ENCODE peak calls at places on chromosomes 12 and 14, in seven cellular contexts. One of them, this sample, is unnamed.

GRCh38 chr14:29310757-29311156 is 544.2 kb downstream of the FOXG1 start:
- DNase-seq in anterior cingulate cortex: no peak
- DNase-seq in GM23338: no peak
- DNase-seq in T-helper 2 cell: no peak
- DNase-seq in activated T-cell treated with anti-CD3 and anti-CD28 coated beads, Interleukin-2, amount 50 U/mL, for 48 hours: no peak
- DNase-seq in B cell: no peak
- DNase-seq in mucosa of descending colon: no peak
- DNase-seq in this sample: no peak

GRCh38 chr12:632102-632696 is 31.0 kb downstream of the NINJ2 start:
- DNase-seq in anterior cingulate cortex: no peak
- DNase-seq in GM23338: peak
- DNase-seq in T-helper 2 cell: no peak
- DNase-seq in activated T-cell treated with anti-CD3 and anti-CD28 coated beads, Interleukin-2, amount 50 U/mL, for 48 hours: no peak
- DNase-seq in B cell: no peak
- DNase-seq in mucosa of descending colon: no peak
- DNase-seq in this sample: peak

GRCh38 chr14:104107611-104108569 is 22.4 kb downstream of the ASPG start:
- DNase-seq in anterior cingulate cortex: no peak
- DNase-seq in GM23338: no peak
- DNase-seq in T-helper 2 cell: no peak
- DNase-seq in activated T-cell treated with anti-CD3 and anti-CD28 coated beads, Interleukin-2, amount 50 U/mL, for 48 hours: no peak
- DNase-seq in B cell: no peak
- DNase-seq in mucosa of descending colon: peak
- DNase-seq in this sample: peak

GRCh38 chr14:75132374-75133086 is 5.7 kb upstream of the NEK9 start:
- DNase-seq in anterior cingulate cortex: peak
- DNase-seq in GM23338: peak
- DNase-seq in T-helper 2 cell: peak
- DNase-seq in activated T-cell treated with anti-CD3 and anti-CD28 coated beads, Interleukin-2, amount 50 U/mL, for 48 hours: no peak
- DNase-seq in B cell: peak
- DNase-seq in mucosa of descending colon: no peak
- DNase-seq in this sample: peak

GRCh38 chr14:92783813-92784431 is 10.2 kb upstream of the GOLGA5 start:
- DNase-seq in anterior cingulate cortex: no peak
- DNase-seq in GM23338: peak
- DNase-seq in T-helper 2 cell: no peak
- DNase-seq in activated T-cell treated with anti-CD3 and anti-CD28 coated beads, Interleukin-2, amount 50 U/mL, for 48 hours: no peak
- DNase-seq in B cell: peak
- DNase-seq in mucosa of descending colon: no peak
- DNase-seq in this sample: no peak

GRCh38 chr14:100575266-100575995 is 11.8 kb downstream of the BEGAIN start:
- DNase-seq in anterior cingulate cortex: no peak
- DNase-seq in GM23338: no peak
- DNase-seq in T-helper 2 cell: no peak
- DNase-seq in activated T-cell treated with anti-CD3 and anti-CD28 coated beads, Interleukin-2, amount 50 U/mL, for 48 hours: no peak
- DNase-seq in B cell: no peak
- DNase-seq in mucosa of descending colon: peak
- DNase-seq in this sample: no peak

GRCh38 chr14:95156765-95157194 is 549 bp downstream of the DICER1 start:
- DNase-seq in anterior cingulate cortex: peak
- DNase-seq in GM23338: no peak
- DNase-seq in T-helper 2 cell: no peak
- DNase-seq in activated T-cell treated with anti-CD3 and anti-CD28 coated beads, Interleukin-2, amount 50 U/mL, for 48 hours: peak
- DNase-seq in B cell: no peak
- DNase-seq in mucosa of descending colon: peak
- DNase-seq in this sample: no peak

GRCh38 chr12:28700161-28700560 is 448.9 kb upstream of the FAR2 start:
- DNase-seq in anterior cingulate cortex: no peak
- DNase-seq in GM23338: no peak
- DNase-seq in T-helper 2 cell: no peak
- DNase-seq in activated T-cell treated with anti-CD3 and anti-CD28 coated beads, Interleukin-2, amount 50 U/mL, for 48 hours: no peak
- DNase-seq in B cell: no peak
- DNase-seq in mucosa of descending colon: no peak
- DNase-seq in this sample: no peak

GRCh38 chr14:53929871-53930685 is 26.5 kb downstream of the BMP4 start:
- DNase-seq in anterior cingulate cortex: no peak
- DNase-seq in GM23338: peak
- DNase-seq in T-helper 2 cell: no peak
- DNase-seq in activated T-cell treated with anti-CD3 and anti-CD28 coated beads, Interleukin-2, amount 50 U/mL, for 48 hours: peak
- DNase-seq in B cell: no peak
- DNase-seq in mucosa of descending colon: peak
- DNase-seq in this sample: peak

GRCh38 chr12:53299101-53299453 is 418 bp upstream of the MYG1 start:
- DNase-seq in anterior cingulate cortex: no peak
- DNase-seq in GM23338: no peak
- DNase-seq in T-helper 2 cell: no peak
- DNase-seq in activated T-cell treated with anti-CD3 and anti-CD28 coated beads, Interleukin-2, amount 50 U/mL, for 48 hours: no peak
- DNase-seq in B cell: no peak
- DNase-seq in mucosa of descending colon: no peak
- DNase-seq in this sample: no peak

GRCh38 chr12:115619061-115619460 is 658.4 kb downstream of the MED13L start:
- DNase-seq in anterior cingulate cortex: no peak
- DNase-seq in GM23338: no peak
- DNase-seq in T-helper 2 cell: no peak
- DNase-seq in activated T-cell treated with anti-CD3 and anti-CD28 coated beads, Interleukin-2, amount 50 U/mL, for 48 hours: no peak
- DNase-seq in B cell: no peak
- DNase-seq in mucosa of descending colon: no peak
- DNase-seq in this sample: no peak

GRCh38 chr12:49557917-49558215 is 10.1 kb downstream of the MCRS1 start:
- DNase-seq in anterior cingulate cortex: no peak
- DNase-seq in GM23338: peak
- DNase-seq in T-helper 2 cell: no peak
- DNase-seq in activated T-cell treated with anti-CD3 and anti-CD28 coated beads, Interleukin-2, amount 50 U/mL, for 48 hours: no peak
- DNase-seq in B cell: no peak
- DNase-seq in mucosa of descending colon: no peak
- DNase-seq in this sample: peak

GRCh38 chr12:109744026-109744425 is 30.4 kb downstream of the FAM222A start:
- DNase-seq in anterior cingulate cortex: no peak
- DNase-seq in GM23338: no peak
- DNase-seq in T-helper 2 cell: no peak
- DNase-seq in activated T-cell treated with anti-CD3 and anti-CD28 coated beads, Interleukin-2, amount 50 U/mL, for 48 hours: no peak
- DNase-seq in B cell: no peak
- DNase-seq in mucosa of descending colon: peak
- DNase-seq in this sample: peak

GRCh38 chr12:27279836-27280235 is 35.8 kb downstream of the STK38L start:
- DNase-seq in anterior cingulate cortex: no peak
- DNase-seq in GM23338: no peak
- DNase-seq in T-helper 2 cell: no peak
- DNase-seq in activated T-cell treated with anti-CD3 and anti-CD28 coated beads, Interleukin-2, amount 50 U/mL, for 48 hours: no peak
- DNase-seq in B cell: no peak
- DNase-seq in mucosa of descending colon: no peak
- DNase-seq in this sample: no peak

GRCh38 chr12:38956337-38956736 is 50.9 kb upstream of the CPNE8 start:
- DNase-seq in anterior cingulate cortex: no peak
- DNase-seq in GM23338: no peak
- DNase-seq in T-helper 2 cell: no peak
- DNase-seq in activated T-cell treated with anti-CD3 and anti-CD28 coated beads, Interleukin-2, amount 50 U/mL, for 48 hours: no peak
- DNase-seq in B cell: no peak
- DNase-seq in mucosa of descending colon: no peak
- DNase-seq in this sample: no peak

GRCh38 chr12:55703288-55703687 is 4.4 kb downstream of the ITGA7 start:
- DNase-seq in anterior cingulate cortex: no peak
- DNase-seq in GM23338: no peak
- DNase-seq in T-helper 2 cell: no peak
- DNase-seq in activated T-cell treated with anti-CD3 and anti-CD28 coated beads, Interleukin-2, amount 50 U/mL, for 48 hours: no peak
- DNase-seq in B cell: no peak
- DNase-seq in mucosa of descending colon: peak
- DNase-seq in this sample: no peak

GRCh38 chr12:108514468-108514972 is 557 bp upstream of the FICD start:
- DNase-seq in anterior cingulate cortex: no peak
- DNase-seq in GM23338: no peak
- DNase-seq in T-helper 2 cell: no peak
- DNase-seq in activated T-cell treated with anti-CD3 and anti-CD28 coated beads, Interleukin-2, amount 50 U/mL, for 48 hours: no peak
- DNase-seq in B cell: no peak
- DNase-seq in mucosa of descending colon: no peak
- DNase-seq in this sample: no peak

GRCh38 chr12:94186461-94187237 is 38.3 kb downstream of the PLXNC1 start:
- DNase-seq in anterior cingulate cortex: peak
- DNase-seq in GM23338: peak
- DNase-seq in T-helper 2 cell: no peak
- DNase-seq in activated T-cell treated with anti-CD3 and anti-CD28 coated beads, Interleukin-2, amount 50 U/mL, for 48 hours: no peak
- DNase-seq in B cell: no peak
- DNase-seq in mucosa of descending colon: no peak
- DNase-seq in this sample: peak

GRCh38 chr14:101444116-101444515 is 117.2 kb upstream of the DIO3 start:
- DNase-seq in anterior cingulate cortex: no peak
- DNase-seq in GM23338: no peak
- DNase-seq in T-helper 2 cell: no peak
- DNase-seq in activated T-cell treated with anti-CD3 and anti-CD28 coated beads, Interleukin-2, amount 50 U/mL, for 48 hours: no peak
- DNase-seq in B cell: no peak
- DNase-seq in mucosa of descending colon: no peak
- DNase-seq in this sample: peak

GRCh38 chr12:78470354-78471195 is 394.0 kb upstream of the SYT1 start:
- DNase-seq in anterior cingulate cortex: no peak
- DNase-seq in GM23338: peak
- DNase-seq in T-helper 2 cell: no peak
- DNase-seq in activated T-cell treated with anti-CD3 and anti-CD28 coated beads, Interleukin-2, amount 50 U/mL, for 48 hours: no peak
- DNase-seq in B cell: no peak
- DNase-seq in mucosa of descending colon: no peak
- DNase-seq in this sample: peak

GRCh38 chr12:30843211-30843610 is 83.3 kb upstream of the TSPAN11 start:
- DNase-seq in anterior cingulate cortex: no peak
- DNase-seq in GM23338: no peak
- DNase-seq in T-helper 2 cell: no peak
- DNase-seq in activated T-cell treated with anti-CD3 and anti-CD28 coated beads, Interleukin-2, amount 50 U/mL, for 48 hours: no peak
- DNase-seq in B cell: no peak
- DNase-seq in mucosa of descending colon: no peak
- DNase-seq in this sample: peak

GRCh38 chr12:128534906-128535305 is 267.9 kb downstream of the TMEM132C start:
- DNase-seq in anterior cingulate cortex: no peak
- DNase-seq in GM23338: no peak
- DNase-seq in T-helper 2 cell: peak
- DNase-seq in activated T-cell treated with anti-CD3 and anti-CD28 coated beads, Interleukin-2, amount 50 U/mL, for 48 hours: no peak
- DNase-seq in B cell: no peak
- DNase-seq in mucosa of descending colon: no peak
- DNase-seq in this sample: no peak

GRCh38 chr12:130806574-130806973 is 32.5 kb downstream of the STX2 start:
- DNase-seq in anterior cingulate cortex: no peak
- DNase-seq in GM23338: no peak
- DNase-seq in T-helper 2 cell: no peak
- DNase-seq in activated T-cell treated with anti-CD3 and anti-CD28 coated beads, Interleukin-2, amount 50 U/mL, for 48 hours: no peak
- DNase-seq in B cell: no peak
- DNase-seq in mucosa of descending colon: no peak
- DNase-seq in this sample: no peak

GRCh38 chr12:13024151-13024946 is 19.8 kb upstream of the FAM234B start:
- DNase-seq in anterior cingulate cortex: no peak
- DNase-seq in GM23338: peak
- DNase-seq in T-helper 2 cell: no peak
- DNase-seq in activated T-cell treated with anti-CD3 and anti-CD28 coated beads, Interleukin-2, amount 50 U/mL, for 48 hours: no peak
- DNase-seq in B cell: no peak
- DNase-seq in mucosa of descending colon: no peak
- DNase-seq in this sample: no peak

GRCh38 chr14:46344327-46344937 is 307.1 kb downstream of the RPL10L start:
- DNase-seq in anterior cingulate cortex: no peak
- DNase-seq in GM23338: peak
- DNase-seq in T-helper 2 cell: no peak
- DNase-seq in activated T-cell treated with anti-CD3 and anti-CD28 coated beads, Interleukin-2, amount 50 U/mL, for 48 hours: no peak
- DNase-seq in B cell: no peak
- DNase-seq in mucosa of descending colon: no peak
- DNase-seq in this sample: peak

GRCh38 chr14:74650927-74651686 is 39.1 kb upstream of the LTBP2 start:
- DNase-seq in anterior cingulate cortex: no peak
- DNase-seq in GM23338: no peak
- DNase-seq in T-helper 2 cell: no peak
- DNase-seq in activated T-cell treated with anti-CD3 and anti-CD28 coated beads, Interleukin-2, amount 50 U/mL, for 48 hours: no peak
- DNase-seq in B cell: no peak
- DNase-seq in mucosa of descending colon: no peak
- DNase-seq in this sample: no peak

GRCh38 chr14:61927015-61927414 is 164.8 kb downstream of the SNAPC1 start:
- DNase-seq in anterior cingulate cortex: no peak
- DNase-seq in GM23338: no peak
- DNase-seq in T-helper 2 cell: no peak
- DNase-seq in activated T-cell treated with anti-CD3 and anti-CD28 coated beads, Interleukin-2, amount 50 U/mL, for 48 hours: no peak
- DNase-seq in B cell: no peak
- DNase-seq in mucosa of descending colon: no peak
- DNase-seq in this sample: no peak

GRCh38 chr14:41609704-41610183 is 3.1 kb downstream of the LRFN5 start:
- DNase-seq in anterior cingulate cortex: peak
- DNase-seq in GM23338: peak
- DNase-seq in T-helper 2 cell: no peak
- DNase-seq in activated T-cell treated with anti-CD3 and anti-CD28 coated beads, Interleukin-2, amount 50 U/mL, for 48 hours: no peak
- DNase-seq in B cell: no peak
- DNase-seq in mucosa of descending colon: no peak
- DNase-seq in this sample: peak

GRCh38 chr14:76810525-76810924 is 2.2 kb downstream of the ANGEL1 start:
- DNase-seq in anterior cingulate cortex: no peak
- DNase-seq in GM23338: no peak
- DNase-seq in T-helper 2 cell: no peak
- DNase-seq in activated T-cell treated with anti-CD3 and anti-CD28 coated beads, Interleukin-2, amount 50 U/mL, for 48 hours: no peak
- DNase-seq in B cell: no peak
- DNase-seq in mucosa of descending colon: no peak
- DNase-seq in this sample: no peak

GRCh38 chr14:65237956-65238355 is 135.6 kb upstream of the MAX start:
- DNase-seq in anterior cingulate cortex: no peak
- DNase-seq in GM23338: peak
- DNase-seq in T-helper 2 cell: no peak
- DNase-seq in activated T-cell treated with anti-CD3 and anti-CD28 coated beads, Interleukin-2, amount 50 U/mL, for 48 hours: no peak
- DNase-seq in B cell: no peak
- DNase-seq in mucosa of descending colon: no peak
- DNase-seq in this sample: no peak

GRCh38 chr12:49357099-49357678 is 10.1 kb upstream of the SPATS2 start:
- DNase-seq in anterior cingulate cortex: no peak
- DNase-seq in GM23338: peak
- DNase-seq in T-helper 2 cell: no peak
- DNase-seq in activated T-cell treated with anti-CD3 and anti-CD28 coated beads, Interleukin-2, amount 50 U/mL, for 48 hours: no peak
- DNase-seq in B cell: no peak
- DNase-seq in mucosa of descending colon: no peak
- DNase-seq in this sample: peak

GRCh38 chr14:59698793-59699192 is 122.2 kb upstream of the CCDC175 start:
- DNase-seq in anterior cingulate cortex: no peak
- DNase-seq in GM23338: no peak
- DNase-seq in T-helper 2 cell: no peak
- DNase-seq in activated T-cell treated with anti-CD3 and anti-CD28 coated beads, Interleukin-2, amount 50 U/mL, for 48 hours: no peak
- DNase-seq in B cell: no peak
- DNase-seq in mucosa of descending colon: no peak
- DNase-seq in this sample: no peak

GRCh38 chr12:25387136-25388050 is 136.7 kb upstream of the KRAS start:
- DNase-seq in anterior cingulate cortex: peak
- DNase-seq in GM23338: peak
- DNase-seq in T-helper 2 cell: peak
- DNase-seq in activated T-cell treated with anti-CD3 and anti-CD28 coated beads, Interleukin-2, amount 50 U/mL, for 48 hours: peak
- DNase-seq in B cell: peak
- DNase-seq in mucosa of descending colon: peak
- DNase-seq in this sample: peak

GRCh38 chr12:83559650-83560049 is 872.9 kb downstream of the TMTC2 start:
- DNase-seq in anterior cingulate cortex: no peak
- DNase-seq in GM23338: peak
- DNase-seq in T-helper 2 cell: no peak
- DNase-seq in activated T-cell treated with anti-CD3 and anti-CD28 coated beads, Interleukin-2, amount 50 U/mL, for 48 hours: no peak
- DNase-seq in B cell: no peak
- DNase-seq in mucosa of descending colon: no peak
- DNase-seq in this sample: no peak

GRCh38 chr14:76720382-76720813 is 40.9 kb upstream of the VASH1 start:
- DNase-seq in anterior cingulate cortex: no peak
- DNase-seq in GM23338: peak
- DNase-seq in T-helper 2 cell: no peak
- DNase-seq in activated T-cell treated with anti-CD3 and anti-CD28 coated beads, Interleukin-2, amount 50 U/mL, for 48 hours: no peak
- DNase-seq in B cell: no peak
- DNase-seq in mucosa of descending colon: peak
- DNase-seq in this sample: peak